ENCODE peak calls at places on chromosome 2, in six cellular contexts. H is GM10248; I is body of pancreas; L is activated CD8-positive, alpha-beta memory T cell treated with anti-CD3 and anti-CD28 coated beads for 4 hours; C is PC-9; A is stimulated activated CD4-positive, alpha-beta T cell treated with anti-CD3 and anti-CD28 coated beads, Interleukin-2, amount 100 ng/mL, for 48 hours. D is an unnamed sample.

GRCh38 chr2:1605102-1605501 is 139.2 kb downstream of the PXDN start:
- DNase-seq in A (no peak), H (no peak), I (peak; percentile 13), C (no peak), L (no peak), D (no peak)

GRCh38 chr2:13113016-13113415 is 396.3 kb downstream of the TRIB2 start:
- DNase-seq in C (no peak), I (no peak), L (no peak), H (no peak), A (no peak), D (no peak)

GRCh38 chr2:100903534-100904258 is 83.8 kb downstream of the NPAS2 start:
- DNase-seq in C (peak; percentile 66), L (no peak), H (no peak), A (no peak), I (no peak), D (no peak)

GRCh38 chr2:241619602-241620418 is 17.1 kb downstream of the THAP4 start:
- DNase-seq in L (no peak), A (no peak), I (no peak), C (no peak), H (no peak), D (no peak)

GRCh38 chr2:27518113-27518781 is 21.6 kb downstream of the GCKR start:
- DNase-seq in H (no peak), L (no peak), I (no peak), A (no peak), C (no peak), D (no peak)

GRCh38 chr2:88842656-88843055 is 151.2 kb downstream of the RPIA start:
- DNase-seq in H (no peak), C (no peak), L (no peak), I (no peak), A (no peak), D (no peak)

GRCh38 chr2:241863021-241863954 is 4.6 kb upstream of the PDCD1 start:
- DNase-seq in I (no peak), A (peak; percentile 63), L (no peak), C (no peak), H (peak; percentile 62), D (no peak)

GRCh38 chr2:47056374-47056773 is 98.7 kb downstream of the STPG4 start:
- DNase-seq in L (no peak), C (no peak), A (no peak), H (no peak), I (no peak), D (no peak)

GRCh38 chr2:119025762-119026351 is 83.9 kb downstream of the MARCO start:
- DNase-seq in C (no peak), I (no peak), A (no peak), H (no peak), L (no peak), D (no peak)

GRCh38 chr2:12923907-12924610 is 207.3 kb downstream of the TRIB2 start:
- DNase-seq in H (no peak), L (no peak), I (no peak), A (no peak), C (no peak), D (no peak)

GRCh38 chr2:237423891-237424290 is 9.9 kb upstream of the COL6A3 start:
- DNase-seq in A (no peak), I (no peak), H (no peak), L (no peak), C (no peak), D (no peak)

GRCh38 chr2:31070339-31070738 is 67.9 kb downstream of the GALNT14 start:
- DNase-seq in A (no peak), I (no peak), L (no peak), C (no peak), H (no peak), D (no peak)

D was measured in central memory CD8-positive, alpha-beta T cell.